ENCODE peak calls at places on chromosomes 6 and 20, in seven cellular contexts. Z is MM.1S; L is foreskin fibroblast; V is CD8-positive, alpha-beta T cell; M is left ventricle myocardium inferior; U is cardiac fibroblast; P is body of pancreas. W is an unnamed sample.

GRCh38 chr6:37283786-37284185 is 25.8 kb upstream of the TMEM217 start:
- DNase-seq in Z (no peak), L (no peak), V (no peak), M (peak; percentile 65), U (no peak), P (peak; percentile 80), W (no peak)

GRCh38 chr6:154996841-154997311 is 1.8 kb downstream of the TIAM2 start:
- DNase-seq in Z (no peak), L (no peak), V (no peak), M (no peak), U (no peak), P (no peak), W (no peak)

GRCh38 chr6:168037242-168037641 is 39.8 kb downstream of the KIF25 start:
- DNase-seq in Z (no peak), L (no peak), V (no peak), M (no peak), U (no peak), P (peak; percentile 33), W (no peak)

GRCh38 chr20:45701873-45702272 is at the start of gene WFDC13:
- DNase-seq in Z (no peak), L (no peak), V (no peak), M (no peak), U (no peak), P (no peak), W (no peak)

GRCh38 chr6:26103141-26103769 is 16.0 kb downstream of the HFE start:
- DNase-seq in Z (no peak), L (peak; percentile 68), V (no peak), M (no peak), U (peak; percentile 71), P (no peak), W (peak; percentile 53)

GRCh38 chr20:43191946-43192847 is 2.5 kb upstream of the PTPRT start:
- DNase-seq in Z (peak; percentile 21), L (no peak), V (no peak), M (no peak), U (no peak), P (peak; percentile 45), W (no peak)

GRCh38 chr20:49685809-49686208 is 27.9 kb downstream of the B4GALT5 start:
- DNase-seq in Z (no peak), L (peak; percentile 71), V (no peak), M (no peak), U (peak; percentile 72), P (no peak), W (peak; percentile 38)

GRCh38 chr6:17584241-17584803 is 15.8 kb upstream of the FAM8A1 start:
- DNase-seq in Z (peak; percentile 42), L (peak; percentile 87), V (no peak), M (no peak), U (peak; percentile 86), P (peak; percentile 40), W (peak; percentile 78)

GRCh38 chr20:34334654-34335407 is 28.2 kb upstream of the ITCH start:
- DNase-seq in Z (no peak), L (peak; percentile 61), V (no peak), M (no peak), U (no peak), P (no peak), W (no peak)

GRCh38 chr6:4351857-4352669 is 216.7 kb upstream of the ECI2 start:
- DNase-seq in Z (no peak), L (peak; percentile 92), V (no peak), M (peak; percentile 74), U (peak; percentile 96), P (peak; percentile 38), W (peak; percentile 91)

GRCh38 chr6:46062991-46063390 is 47.3 kb upstream of the CLIC5 start:
- DNase-seq in Z (no peak), L (no peak), V (no peak), M (no peak), U (no peak), P (no peak), W (no peak)

GRCh38 chr20:24987873-24988835 is 4.4 kb downstream of the APMAP start:
- DNase-seq in Z (no peak), L (no peak), V (no peak), M (no peak), U (no peak), P (peak; percentile 4), W (no peak)

GRCh38 chr20:16283978-16284377 is 289.3 kb downstream of the KIF16B start:
- DNase-seq in Z (no peak), L (no peak), V (no peak), M (no peak), U (no peak), P (no peak), W (no peak)

GRCh38 chr6:2896741-2897140 is 6.4 kb downstream of the SERPINB9 start:
- DNase-seq in Z (no peak), L (no peak), V (no peak), M (no peak), U (no peak), P (no peak), W (no peak)

GRCh38 chr6:4805553-4806307 is 29.5 kb downstream of the CDYL start:
- DNase-seq in Z (no peak), L (peak; percentile 65), V (no peak), M (peak; percentile 31), U (peak; percentile 48), P (peak; percentile 68), W (peak; percentile 35)

GRCh38 chr20:24109008-24109407 is 120.4 kb upstream of the GGTLC1 start:
- DNase-seq in Z (no peak), L (no peak), V (no peak), M (no peak), U (no peak), P (no peak), W (no peak)

GRCh38 chr6:40825085-40825484 is 213.9 kb downstream of the UNC5CL start:
- DNase-seq in Z (no peak), L (no peak), V (no peak), M (no peak), U (no peak), P (no peak), W (no peak)

DNA sequence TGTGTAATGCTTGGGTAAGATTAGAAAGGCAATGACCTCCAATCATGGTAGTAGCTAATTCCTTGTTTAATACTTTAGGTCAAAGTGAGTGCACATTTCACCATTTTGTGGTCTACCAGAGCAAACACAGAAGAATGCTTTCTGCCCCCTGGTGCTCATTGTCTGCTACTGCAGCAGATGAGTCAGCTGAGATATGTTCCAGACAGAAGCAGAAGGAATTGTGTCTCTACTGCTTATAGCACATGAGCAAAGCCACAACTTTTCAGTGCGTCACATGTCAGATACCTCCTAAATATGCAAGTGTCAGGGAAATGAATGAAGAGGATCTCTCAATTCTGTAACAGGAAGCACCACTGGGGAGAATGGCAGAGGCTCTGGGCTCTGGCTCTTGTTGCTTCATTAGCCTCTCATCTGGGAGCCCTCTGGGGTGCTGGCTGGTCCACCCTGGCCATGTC is 308.9 kb downstream of the ALDH8A1 start:
- DNase-seq in Z (peak; percentile 84), L (peak; percentile 95), V (peak; percentile 64), M (peak; percentile 73), U (peak; percentile 97), P (peak; percentile 86), W (peak; percentile 91)
- TF ChIP-seq CTCF in Z (peak; percentile 97), L (peak; percentile 87), V (peak; percentile 89), M (peak; percentile 98), U (peak; percentile 92), P (peak; percentile 96), W (peak; percentile 98)

GRCh38 chr6:149723771-149724417 is 6.0 kb upstream of the LATS1 start:
- DNase-seq in Z (no peak), L (peak; percentile 87), V (peak; percentile 27), M (no peak), U (peak; percentile 88), P (peak; percentile 68), W (peak; percentile 83)
- TF ChIP-seq CTCF in Z (peak; percentile 39), L (peak; percentile 82), V (peak; percentile 69), M (peak; percentile 79), U (peak; percentile 86), P (peak; percentile 82), W (peak; percentile 84)

DNA sequence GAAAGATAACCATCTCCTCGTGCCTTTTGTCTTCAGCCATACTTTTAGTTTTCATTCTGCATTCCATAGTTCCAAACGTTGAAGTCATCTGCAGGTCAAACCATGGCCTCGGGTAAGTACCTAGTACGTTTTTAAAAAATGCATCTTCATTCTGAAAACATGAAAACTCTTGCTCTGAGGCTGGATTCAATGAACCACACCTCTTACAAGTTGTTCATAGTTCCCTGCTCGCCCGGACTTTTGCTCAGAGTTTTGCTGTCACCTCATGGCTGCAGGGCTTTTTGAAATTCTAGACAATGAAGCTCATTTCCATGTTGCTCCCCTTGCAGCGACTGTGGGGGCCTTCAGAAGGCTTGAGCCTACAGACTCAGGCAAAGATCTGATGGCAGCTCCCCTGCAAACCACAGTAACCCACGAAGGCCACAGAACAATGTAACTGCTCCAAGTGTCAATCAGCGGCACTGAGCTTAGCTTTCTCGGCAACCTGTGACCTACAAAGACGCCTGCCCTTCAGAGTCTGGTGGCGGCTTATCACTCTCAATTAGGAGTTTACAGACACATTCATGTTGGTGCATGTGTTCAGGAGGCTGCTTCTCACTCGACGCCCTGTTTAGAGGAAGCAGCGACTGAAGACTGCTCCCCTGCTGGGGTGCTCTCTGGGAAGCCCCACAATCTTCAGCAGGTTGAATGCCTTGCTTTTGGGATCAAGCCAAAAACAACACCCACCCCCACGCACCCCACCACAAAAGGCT is 61.2 kb downstream of the FOXC1 start:
- DNase-seq in Z (no peak), L (no peak), V (no peak), M (no peak), U (peak; percentile 11), P (no peak), W (peak; percentile 81)
- TF ChIP-seq CTCF in Z (no peak), L (no peak), V (no peak), M (no peak), U (no peak), P (no peak), W (no peak)

GRCh38 chr20:10972219-10972860 is 298.5 kb upstream of the JAG1 start:
- DNase-seq in Z (no peak), L (no peak), V (no peak), M (no peak), U (no peak), P (peak; percentile 30), W (no peak)
- TF ChIP-seq CTCF in Z (no peak), L (no peak), V (no peak), M (no peak), U (no peak), P (peak; percentile 57), W (no peak)

DNA sequence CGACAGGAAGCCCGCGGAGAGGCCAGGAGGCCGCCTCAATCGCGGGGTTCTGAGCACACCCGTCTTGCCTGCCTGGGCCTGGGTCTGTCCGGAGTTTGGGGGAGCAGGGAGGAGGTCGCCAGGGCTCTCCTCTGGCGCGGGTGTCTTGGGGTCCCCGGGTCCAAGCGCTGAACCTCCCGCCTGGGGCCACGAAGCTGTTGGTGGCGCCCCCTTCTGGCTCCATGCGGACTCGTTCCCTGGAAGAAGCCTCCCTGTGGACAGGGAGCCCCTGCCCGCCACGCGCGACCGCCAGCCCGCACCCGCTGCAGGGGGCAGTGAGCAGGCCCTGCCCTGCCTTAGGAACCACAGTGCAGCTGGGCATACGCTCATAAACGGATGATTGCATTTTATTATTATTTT is 44.7 kb downstream of the MCUR1 start:
- DNase-seq in Z (no peak), L (no peak), V (no peak), M (no peak), U (no peak), P (no peak), W (no peak)
- TF ChIP-seq CTCF in Z (no peak), L (no peak), V (no peak), M (no peak), U (peak; percentile 23), P (no peak), W (peak; percentile 60)

W was measured in HFFc6.